ENCODE peak calls at places on chromosomes 1 and 21, in four cellular contexts. One of them, this sample, is unnamed.

GRCh38 chr1:41378999-41379740 is 17.9 kb downstream of the FOXO6 start:
- DNase-seq in adrenal gland: no peak
- DNase-seq in nephron progenitor cell: no peak
- DNase-seq in fibroblast of pulmonary artery: no peak
- DNase-seq in this sample: no peak

GRCh38 chr1:32066489-32066873 is 6.3 kb upstream of the TMEM39B start:
- DNase-seq in adrenal gland: peak
- DNase-seq in nephron progenitor cell: no peak
- DNase-seq in fibroblast of pulmonary artery: peak
- DNase-seq in this sample: no peak

GRCh38 chr1:71049951-71050598 is 2.5 kb upstream of the PTGER3 start:
- DNase-seq in adrenal gland: peak
- DNase-seq in nephron progenitor cell: peak
- DNase-seq in fibroblast of pulmonary artery: peak
- DNase-seq in this sample: no peak

GRCh38 chr1:44074415-44074814 is 43.2 kb upstream of the SLC6A9 start:
- DNase-seq in adrenal gland: no peak
- DNase-seq in nephron progenitor cell: no peak
- DNase-seq in fibroblast of pulmonary artery: no peak
- DNase-seq in this sample: no peak

GRCh38 chr21:24163539-24163938 is 1443.7 kb downstream of the MRPL39 start:
- DNase-seq in adrenal gland: no peak
- DNase-seq in nephron progenitor cell: no peak
- DNase-seq in fibroblast of pulmonary artery: no peak
- DNase-seq in this sample: no peak

GRCh38 chr1:10642403-10643080 is 153.9 kb downstream of the CASZ1 start:
- DNase-seq in adrenal gland: no peak
- DNase-seq in nephron progenitor cell: no peak
- DNase-seq in fibroblast of pulmonary artery: no peak
- DNase-seq in this sample: no peak

GRCh38 chr1:94804442-94804837 is 15.7 kb upstream of the SLC44A3 start:
- DNase-seq in adrenal gland: no peak
- DNase-seq in nephron progenitor cell: no peak
- DNase-seq in fibroblast of pulmonary artery: no peak
- DNase-seq in this sample: no peak

GRCh38 chr1:172969611-172970010 is 81.1 kb downstream of the TNFSF18 start:
- DNase-seq in adrenal gland: no peak
- DNase-seq in nephron progenitor cell: no peak
- DNase-seq in fibroblast of pulmonary artery: peak
- DNase-seq in this sample: no peak

GRCh38 chr1:1336446-1336845 is 5.4 kb downstream of the TAS1R3 start:
- DNase-seq in adrenal gland: no peak
- DNase-seq in nephron progenitor cell: no peak
- DNase-seq in fibroblast of pulmonary artery: no peak
- DNase-seq in this sample: no peak

GRCh38 chr1:78038491-78038939 is 7.3 kb upstream of the GIPC2 start:
- DNase-seq in adrenal gland: no peak
- DNase-seq in nephron progenitor cell: no peak
- DNase-seq in fibroblast of pulmonary artery: peak
- DNase-seq in this sample: no peak

GRCh38 chr1:8070381-8070811 is 44.3 kb upstream of the ERRFI1 start:
- DNase-seq in adrenal gland: no peak
- DNase-seq in nephron progenitor cell: no peak
- DNase-seq in fibroblast of pulmonary artery: no peak
- DNase-seq in this sample: no peak

GRCh38 chr1:167100730-167101129 is 6.9 kb downstream of the STYXL2 start:
- DNase-seq in adrenal gland: no peak
- DNase-seq in nephron progenitor cell: no peak
- DNase-seq in fibroblast of pulmonary artery: no peak
- DNase-seq in this sample: no peak

GRCh38 chr1:53580009-53580400 is 120.8 kb downstream of the DMRTB1 start:
- DNase-seq in adrenal gland: no peak
- DNase-seq in nephron progenitor cell: no peak
- DNase-seq in fibroblast of pulmonary artery: no peak
- DNase-seq in this sample: no peak

GRCh38 chr1:226574591-226575435 is 26.2 kb downstream of the STUM start:
- DNase-seq in adrenal gland: no peak
- DNase-seq in nephron progenitor cell: no peak
- DNase-seq in fibroblast of pulmonary artery: no peak
- DNase-seq in this sample: no peak

GRCh38 chr1:226814751-226815496 is 55.5 kb upstream of the PSEN2 start:
- DNase-seq in adrenal gland: peak
- DNase-seq in nephron progenitor cell: no peak
- DNase-seq in fibroblast of pulmonary artery: peak
- DNase-seq in this sample: no peak

DNA sequence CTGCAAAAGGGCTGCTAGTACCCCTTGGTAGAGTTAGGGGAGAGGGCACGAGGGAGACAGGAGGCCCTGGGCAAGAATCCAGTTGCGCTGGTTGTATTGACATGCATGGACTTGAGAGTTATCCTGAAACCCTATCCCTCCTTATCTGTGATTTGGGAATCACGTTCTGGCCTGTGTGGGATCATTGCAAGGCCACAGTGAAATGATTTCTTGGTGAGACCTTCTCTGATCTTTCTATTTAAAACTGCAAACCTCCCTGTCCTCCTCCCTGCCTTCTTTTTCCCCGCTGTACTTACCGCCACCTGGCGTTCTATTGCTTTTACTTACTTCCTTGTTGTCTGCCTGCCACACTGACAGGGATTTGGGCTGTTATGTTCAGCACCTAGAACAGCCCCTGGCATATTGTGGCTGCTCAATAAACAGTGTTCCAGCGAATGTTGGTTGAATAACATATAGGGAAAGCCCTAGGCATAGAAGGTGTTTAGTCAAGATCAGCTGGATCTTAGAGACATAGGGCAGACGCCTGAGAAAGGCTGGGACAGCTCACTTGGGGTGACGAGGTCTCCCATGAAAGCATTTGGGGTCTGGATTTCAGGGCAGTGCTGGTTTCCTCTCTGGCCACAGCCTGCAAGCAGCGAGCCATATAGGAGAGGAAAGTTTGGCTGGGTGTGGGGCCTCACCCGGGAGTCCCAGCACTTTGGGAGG is 25.6 kb downstream of the ALPL start:
- DNase-seq in adrenal gland: peak
- DNase-seq in nephron progenitor cell: peak
- DNase-seq in fibroblast of pulmonary artery: peak
- DNase-seq in this sample: no peak
- TF ChIP-seq CTCF in adrenal gland: peak
- TF ChIP-seq CTCF in nephron progenitor cell: peak
- TF ChIP-seq CTCF in fibroblast of pulmonary artery: peak
- TF ChIP-seq CTCF in this sample: no peak

DNA sequence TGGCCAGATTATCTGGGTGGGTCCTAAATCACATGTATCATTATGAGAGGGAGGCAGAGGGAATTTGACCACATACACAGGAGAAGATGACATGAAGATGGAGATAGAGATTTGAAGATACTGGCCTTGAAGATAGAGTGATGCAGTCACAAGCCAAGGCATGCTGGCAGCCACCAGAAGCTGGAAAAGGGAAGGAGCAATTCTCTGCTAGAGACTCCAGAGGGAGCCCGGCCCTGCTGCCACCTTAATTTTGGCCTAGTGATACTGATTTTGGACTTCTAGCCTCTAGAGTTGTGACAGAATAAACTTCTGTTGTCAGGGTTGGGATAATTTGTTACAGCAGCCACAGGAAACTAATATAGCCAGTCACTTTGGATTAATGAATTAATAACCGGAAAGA is 2.2 kb upstream of the PRDM2 start:
- DNase-seq in adrenal gland: no peak
- DNase-seq in nephron progenitor cell: no peak
- DNase-seq in fibroblast of pulmonary artery: no peak
- DNase-seq in this sample: no peak
- TF ChIP-seq CTCF in adrenal gland: no peak
- TF ChIP-seq CTCF in nephron progenitor cell: no peak
- TF ChIP-seq CTCF in fibroblast of pulmonary artery: no peak
- TF ChIP-seq CTCF in this sample: no peak

GRCh38 chr21:42369821-42370220 is 3.5 kb upstream of the TFF1 start:
- DNase-seq in adrenal gland: no peak
- DNase-seq in nephron progenitor cell: no peak
- DNase-seq in fibroblast of pulmonary artery: no peak
- DNase-seq in this sample: no peak
- TF ChIP-seq CTCF in adrenal gland: no peak
- TF ChIP-seq CTCF in nephron progenitor cell: peak
- TF ChIP-seq CTCF in fibroblast of pulmonary artery: no peak
- TF ChIP-seq CTCF in this sample: no peak

DNA sequence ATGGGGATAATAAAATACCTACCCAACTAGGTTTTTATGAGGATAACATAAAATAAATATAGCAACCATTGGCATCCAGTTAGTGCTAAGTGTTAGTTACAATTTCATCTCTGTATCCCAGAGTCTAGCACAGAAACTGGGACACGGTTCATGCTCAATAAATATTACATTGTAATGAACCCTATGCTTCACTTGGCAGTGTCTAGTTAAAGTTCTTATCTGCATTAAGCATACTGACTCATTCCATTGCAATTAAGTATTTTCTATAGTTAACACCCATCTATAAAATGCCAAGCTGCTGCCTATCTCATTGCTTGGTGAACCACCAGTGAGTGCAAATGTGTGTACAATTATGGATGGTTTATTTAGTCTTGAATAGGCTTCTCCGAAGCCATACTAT is 15.2 kb downstream of the CHML start:
- DNase-seq in adrenal gland: no peak
- DNase-seq in nephron progenitor cell: no peak
- DNase-seq in fibroblast of pulmonary artery: no peak
- DNase-seq in this sample: no peak
- TF ChIP-seq CTCF in adrenal gland: no peak
- TF ChIP-seq CTCF in nephron progenitor cell: no peak
- TF ChIP-seq CTCF in fibroblast of pulmonary artery: no peak
- TF ChIP-seq CTCF in this sample: no peak

GRCh38 chr1:109584766-109585165 is 34.6 kb downstream of the GNAT2 start:
- DNase-seq in adrenal gland: no peak
- DNase-seq in nephron progenitor cell: no peak
- DNase-seq in fibroblast of pulmonary artery: no peak
- DNase-seq in this sample: no peak
- TF ChIP-seq CTCF in adrenal gland: no peak
- TF ChIP-seq CTCF in nephron progenitor cell: no peak
- TF ChIP-seq CTCF in fibroblast of pulmonary artery: no peak
- TF ChIP-seq CTCF in this sample: no peak

GRCh38 chr1:107139833-107140702 is 771 bp upstream of the NTNG1 start:
- DNase-seq in adrenal gland: peak
- DNase-seq in nephron progenitor cell: peak
- DNase-seq in fibroblast of pulmonary artery: peak
- DNase-seq in this sample: peak

GRCh38 chr1:107145637-107146036 is 4.8 kb downstream of the NTNG1 start:
- DNase-seq in adrenal gland: no peak
- DNase-seq in nephron progenitor cell: no peak
- DNase-seq in fibroblast of pulmonary artery: no peak
- DNase-seq in this sample: no peak

GRCh38 chr1:107140703-107141490 is at the start of gene NTNG1:
- DNase-seq in adrenal gland: no peak
- DNase-seq in nephron progenitor cell: peak
- DNase-seq in fibroblast of pulmonary artery: no peak
- DNase-seq in this sample: no peak

GRCh38 chr1:107141491-107142369 is 891 bp downstream of the NTNG1 start:
- DNase-seq in adrenal gland: no peak
- DNase-seq in nephron progenitor cell: peak
- DNase-seq in fibroblast of pulmonary artery: peak
- DNase-seq in this sample: peak

GRCh38 chr1:107142370-107142668 is 1.5 kb downstream of the NTNG1 start:
- DNase-seq in adrenal gland: no peak
- DNase-seq in nephron progenitor cell: no peak
- DNase-seq in fibroblast of pulmonary artery: no peak
- DNase-seq in this sample: no peak
- TF ChIP-seq CTCF in adrenal gland: no peak
- TF ChIP-seq CTCF in nephron progenitor cell: peak
- TF ChIP-seq CTCF in fibroblast of pulmonary artery: no peak
- TF ChIP-seq CTCF in this sample: no peak

DNA sequence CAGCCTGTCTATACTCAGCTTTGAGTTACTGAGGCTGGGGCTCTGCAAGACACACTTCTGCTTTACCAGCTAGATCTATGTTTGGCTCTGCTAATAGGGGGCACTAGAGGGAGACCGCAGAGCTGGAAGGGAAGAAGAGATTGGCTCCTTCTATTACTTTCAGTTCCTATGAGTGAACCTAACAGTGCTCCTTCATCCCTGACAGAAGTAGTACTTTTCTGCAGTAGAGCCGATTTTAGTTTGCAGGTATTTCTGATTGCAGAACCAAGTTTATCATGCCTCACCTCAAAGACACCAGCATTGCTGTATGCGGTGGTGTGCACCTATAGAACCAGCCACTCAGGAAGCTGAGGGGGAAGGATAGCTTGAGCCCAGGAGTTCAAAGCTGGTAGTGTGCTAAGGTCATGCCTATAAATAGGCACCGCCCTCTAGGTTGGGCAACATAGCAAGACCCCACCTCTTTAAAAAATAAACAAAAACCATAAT is 5.7 kb upstream of the ZDHHC18 start:
- DNase-seq in adrenal gland: no peak
- DNase-seq in nephron progenitor cell: no peak
- DNase-seq in fibroblast of pulmonary artery: no peak
- DNase-seq in this sample: no peak
- TF ChIP-seq CTCF in adrenal gland: no peak
- TF ChIP-seq CTCF in nephron progenitor cell: no peak
- TF ChIP-seq CTCF in fibroblast of pulmonary artery: peak
- TF ChIP-seq CTCF in this sample: no peak

GRCh38 chr1:154104433-154105082 is 50.3 kb downstream of the NUP210L start:
- DNase-seq in adrenal gland: no peak
- DNase-seq in nephron progenitor cell: no peak
- DNase-seq in fibroblast of pulmonary artery: no peak
- DNase-seq in this sample: no peak
- TF ChIP-seq CTCF in adrenal gland: no peak
- TF ChIP-seq CTCF in nephron progenitor cell: no peak
- TF ChIP-seq CTCF in fibroblast of pulmonary artery: no peak
- TF ChIP-seq CTCF in this sample: no peak

GRCh38 chr1:112700290-112701226 is 6.4 kb downstream of the RHOC start:
- DNase-seq in adrenal gland: peak
- DNase-seq in nephron progenitor cell: peak
- DNase-seq in fibroblast of pulmonary artery: peak
- DNase-seq in this sample: peak
- TF ChIP-seq CTCF in adrenal gland: peak
- TF ChIP-seq CTCF in nephron progenitor cell: no peak
- TF ChIP-seq CTCF in fibroblast of pulmonary artery: no peak
- TF ChIP-seq CTCF in this sample: no peak

This sample was measured in dorsolateral prefrontal cortex.